ENCODE peak calls at places on chromosomes 4 and X, in six cellular contexts. P, K, C, S, F and G are unnamed samples.

GRCh38 chr4:19319607-19320006 is 932.1 kb upstream of the SLIT2 start:
- DNase-seq in P (no peak), K (no peak), C (no peak), S (no peak), F (no peak), G (no peak)

GRCh38 chrX:27565992-27566391 is 24.2 kb upstream of the DCAF8L2 start:
- DNase-seq in P (no peak), K (no peak), C (no peak), S (no peak), F (no peak), G (no peak)

GRCh38 chr4:129862461-129862860 is 766.5 kb downstream of the C4orf33 start:
- DNase-seq in P (no peak), K (no peak), C (no peak), S (no peak), F (no peak), G (no peak)

GRCh38 chrX:106752101-106752678 is 25.7 kb downstream of the RNF128 start:
- DNase-seq in P (no peak), K (peak), C (peak), S (no peak), F (no peak), G (no peak)

GRCh38 chr4:150297861-150298474 is 219.7 kb downstream of the DCLK2 start:
- DNase-seq in P (peak), K (peak), C (peak), S (peak), F (no peak), G (peak)

GRCh38 chr4:87375719-87376291 is 15.2 kb downstream of the HSD17B11 start:
- DNase-seq in P (no peak), K (peak), C (peak), S (no peak), F (no peak), G (no peak)

GRCh38 chr4:162115323-162115722 is 48.5 kb downstream of the FSTL5 start:
- DNase-seq in P (no peak), K (no peak), C (no peak), S (no peak), F (no peak), G (no peak)

GRCh38 chr4:168549145-168549544 is 52.3 kb downstream of the PALLD start:
- DNase-seq in P (no peak), K (no peak), C (peak), S (no peak), F (no peak), G (no peak)

GRCh38 chr4:109989044-109989443 is 76.4 kb downstream of the EGF start:
- DNase-seq in P (no peak), K (peak), C (no peak), S (no peak), F (no peak), G (no peak)

GRCh38 chr4:56651071-56651384 is 30.1 kb downstream of the HOPX start:
- DNase-seq in P (no peak), K (no peak), C (no peak), S (no peak), F (no peak), G (no peak)

DNA sequence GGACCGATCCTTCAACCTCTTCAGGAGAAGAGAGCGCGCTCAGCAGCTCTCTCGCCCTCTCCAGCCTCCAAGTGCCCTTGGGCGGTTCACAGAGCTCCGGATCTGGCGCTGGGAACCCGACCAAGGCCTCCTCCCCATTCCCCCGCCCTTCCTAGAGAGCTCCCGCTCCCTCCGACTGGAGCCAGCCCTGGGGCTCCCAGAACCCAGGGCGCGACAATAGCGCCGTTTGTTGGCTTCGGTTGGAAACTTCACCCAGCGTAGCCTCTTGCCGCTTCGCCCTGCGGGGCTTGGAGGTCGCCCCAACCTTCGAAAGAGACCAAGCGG is 3.1 kb upstream of the SOX3 start:
- DNase-seq in P (peak), K (no peak), C (no peak), S (peak), F (no peak), G (peak)
- TF ChIP-seq CTCF in P (no peak), K (no peak), C (peak), S (peak), F (no peak), G (no peak)

GRCh38 chr4:72525938-72526337 is 43.1 kb downstream of the ADAMTS3 start:
- DNase-seq in P (no peak), K (no peak), C (peak), S (no peak), F (no peak), G (no peak)

GRCh38 chr4:72531768-72532290 is 37.2 kb downstream of the ADAMTS3 start:
- DNase-seq in P (no peak), K (no peak), C (no peak), S (no peak), F (no peak), G (no peak)

GRCh38 chr4:72529144-72529822 is 39.7 kb downstream of the ADAMTS3 start:
- DNase-seq in P (no peak), K (no peak), C (no peak), S (no peak), F (no peak), G (no peak)

GRCh38 chr4:72531322-72531721 is 37.7 kb downstream of the ADAMTS3 start:
- DNase-seq in P (no peak), K (no peak), C (no peak), S (no peak), F (no peak), G (no peak)

GRCh38 chr4:72527038-72527646 is 41.9 kb downstream of the ADAMTS3 start:
- DNase-seq in P (no peak), K (no peak), C (no peak), S (no peak), F (no peak), G (no peak)
- TF ChIP-seq CTCF in P (no peak), K (no peak), C (no peak), S (peak), F (no peak), G (no peak)

GRCh38 chrX:36344301-36344700 is 424.8 kb downstream of the CFAP47 start:
- DNase-seq in P (no peak), K (no peak), C (no peak), S (no peak), F (no peak), G (no peak)

GRCh38 chrX:36348509-36348908 is 429.0 kb downstream of the CFAP47 start:
- DNase-seq in P (no peak), K (no peak), C (no peak), S (no peak), F (no peak), G (no peak)
- TF ChIP-seq CTCF in P (no peak), K (no peak), C (no peak), S (no peak), F (no peak), G (no peak)

GRCh38 chr4:65089666-65090065 is 580.6 kb downstream of the EPHA5 start:
- DNase-seq in P (no peak), K (peak), C (no peak), S (no peak), F (no peak), G (no peak)
- TF ChIP-seq CTCF in P (no peak), K (no peak), C (no peak), S (peak), F (no peak), G (no peak)

GRCh38 chr4:119038465-119038864 is 97.2 kb upstream of the MYOZ2 start:
- DNase-seq in P (no peak), K (no peak), C (peak), S (no peak), F (no peak), G (no peak)

GRCh38 chr4:119039779-119040178 is 95.9 kb upstream of the MYOZ2 start:
- DNase-seq in P (peak), K (peak), C (no peak), S (no peak), F (no peak), G (no peak)

GRCh38 chr4:119039160-119039559 is 96.5 kb upstream of the MYOZ2 start:
- DNase-seq in P (no peak), K (no peak), C (no peak), S (no peak), F (no peak), G (no peak)

GRCh38 chr4:119035941-119036737 is 99.5 kb upstream of the MYOZ2 start:
- DNase-seq in P (no peak), K (no peak), C (peak), S (no peak), F (no peak), G (no peak)

GRCh38 chr4:119037709-119038463 is 97.7 kb upstream of the MYOZ2 start:
- DNase-seq in P (no peak), K (no peak), C (peak), S (no peak), F (no peak), G (no peak)
- TF ChIP-seq CTCF in P (no peak), K (no peak), C (no peak), S (no peak), F (no peak), G (no peak)

DNA sequence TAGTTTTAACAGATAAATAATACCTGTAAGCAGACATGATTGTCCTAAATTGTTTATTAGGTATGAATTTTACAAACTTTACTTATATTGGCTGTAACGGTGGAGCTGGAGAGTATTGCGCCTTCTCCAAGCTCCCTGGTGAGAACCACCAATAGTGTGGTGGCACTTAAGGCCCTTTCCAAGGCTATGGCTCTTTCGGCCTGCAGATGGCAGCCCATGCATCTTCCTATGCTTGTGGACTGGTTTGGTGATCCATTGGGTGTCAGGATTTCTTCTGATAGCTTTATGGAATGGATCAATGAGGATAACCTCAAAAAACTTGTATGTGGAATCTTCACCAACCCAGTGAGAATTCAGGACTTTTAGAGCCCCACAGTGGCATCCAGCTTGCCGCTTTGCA is 7.8 kb downstream of the LARP1B start:
- DNase-seq in P (peak), K (peak), C (peak), S (no peak), F (no peak), G (no peak)
- TF ChIP-seq CTCF in P (no peak), K (peak), C (peak), S (peak), F (no peak), G (peak)

DNA sequence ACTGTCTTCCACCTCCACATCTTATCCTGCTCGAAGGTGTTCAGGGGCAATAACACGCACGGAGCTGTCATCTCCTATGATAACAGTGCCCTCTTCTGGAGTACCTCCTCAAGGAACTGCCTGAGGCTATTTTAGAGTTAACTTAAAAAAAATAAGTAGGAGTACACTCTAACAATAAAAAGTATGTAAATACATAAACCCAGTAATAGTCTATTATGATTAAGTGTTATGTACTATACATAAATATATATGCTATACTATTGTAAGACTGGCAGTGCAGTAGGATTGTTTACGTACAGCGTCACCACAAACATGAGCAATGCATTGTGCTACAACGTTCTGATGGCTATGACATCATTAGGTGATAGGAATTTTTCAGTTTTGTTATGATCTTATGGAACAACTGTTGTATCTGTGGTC is 34.5 kb upstream of the TLR2 start:
- DNase-seq in P (no peak), K (peak), C (peak), S (no peak), F (no peak), G (no peak)
- TF ChIP-seq CTCF in P (peak), K (peak), C (peak), S (peak), F (no peak), G (no peak)

GRCh38 chrX:56787734-56788152 is 58.7 kb downstream of the NBDY start:
- DNase-seq in P (no peak), K (no peak), C (no peak), S (no peak), F (peak), G (no peak)

GRCh38 chrX:56788229-56788628 is 59.2 kb downstream of the NBDY start:
- DNase-seq in P (no peak), K (no peak), C (no peak), S (no peak), F (peak), G (no peak)

GRCh38 chrX:56786889-56787733 is 58.1 kb downstream of the NBDY start:
- DNase-seq in P (no peak), K (no peak), C (no peak), S (no peak), F (peak), G (no peak)

GRCh38 chrX:56789518-56790070 is 60.6 kb downstream of the NBDY start:
- DNase-seq in P (no peak), K (no peak), C (no peak), S (no peak), F (peak), G (no peak)

DNA sequence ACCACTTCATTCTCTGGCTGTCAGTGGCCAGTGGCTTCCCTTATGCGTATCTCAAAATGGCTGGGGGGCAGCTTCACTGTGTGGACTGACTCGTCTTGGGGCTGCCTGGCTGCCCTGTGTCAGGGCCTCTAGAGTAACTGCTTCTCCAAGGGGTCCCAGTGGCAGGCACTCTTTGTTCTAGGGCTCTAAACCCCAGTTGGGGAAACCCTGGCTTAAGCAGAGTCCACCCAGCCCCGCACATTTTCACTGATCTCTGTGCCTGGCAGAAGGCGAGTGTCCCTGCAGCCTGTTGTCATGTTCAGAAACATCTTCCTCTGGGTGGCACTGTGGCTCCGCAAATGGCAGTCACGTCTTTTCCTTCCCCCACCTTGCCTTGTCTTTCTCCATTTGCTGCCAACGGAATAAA is 59.7 kb downstream of the NBDY start:
- DNase-seq in P (no peak), K (no peak), C (no peak), S (no peak), F (peak), G (peak)
- TF ChIP-seq CTCF in P (no peak), K (no peak), C (no peak), S (no peak), F (no peak), G (peak)